ENCODE peak calls at places on chromosomes 12 and 14, in ten cellular contexts. One of them, this sample, is unnamed. For H3K27me3 and H3K4me1, the result is how much of the 10 kb centered on the place peaks cover.

GRCh38 chr12:4031703-4032291 is 158.6 kb upstream of the PARP11 start:
- DNase-seq in HAP-1: no peak
- DNase-seq in tibial artery: peak
- DNase-seq in breast epithelium: peak
- DNase-seq in IMR-90: peak
- DNase-seq in uterus: no peak
- DNase-seq in endodermal cell: peak
- DNase-seq in adipocyte: no peak
- DNase-seq in GM23338: no peak
- DNase-seq in right cardiac atrium: peak
- DNase-seq in this sample: peak

GRCh38 chr14:86481105-86481504 is 951.2 kb downstream of the FLRT2 start:
- DNase-seq in HAP-1: no peak
- DNase-seq in tibial artery: no peak
- DNase-seq in breast epithelium: no peak
- DNase-seq in IMR-90: peak
- DNase-seq in uterus: no peak
- DNase-seq in endodermal cell: no peak
- DNase-seq in adipocyte: peak
- DNase-seq in GM23338: no peak
- DNase-seq in right cardiac atrium: no peak
- DNase-seq in this sample: no peak

GRCh38 chr14:65361920-65362319 is 50.6 kb upstream of the FUT8 start:
- DNase-seq in HAP-1: no peak
- DNase-seq in tibial artery: peak
- DNase-seq in breast epithelium: no peak
- DNase-seq in IMR-90: peak
- DNase-seq in uterus: no peak
- DNase-seq in endodermal cell: no peak
- DNase-seq in adipocyte: peak
- DNase-seq in GM23338: no peak
- DNase-seq in right cardiac atrium: peak
- DNase-seq in this sample: no peak

GRCh38 chr14:36507847-36508417 is 12.1 kb downstream of the NKX2-1 start:
- DNase-seq in HAP-1: no peak
- DNase-seq in tibial artery: no peak
- DNase-seq in breast epithelium: no peak
- DNase-seq in IMR-90: no peak
- DNase-seq in uterus: no peak
- DNase-seq in endodermal cell: no peak
- DNase-seq in adipocyte: no peak
- DNase-seq in GM23338: peak
- DNase-seq in right cardiac atrium: no peak
- DNase-seq in this sample: no peak

GRCh38 chr14:104296388-104297312 is 158.3 kb downstream of the KIF26A start:
- DNase-seq in HAP-1: no peak
- DNase-seq in tibial artery: peak
- DNase-seq in breast epithelium: no peak
- DNase-seq in IMR-90: no peak
- DNase-seq in uterus: no peak
- DNase-seq in endodermal cell: peak
- DNase-seq in adipocyte: no peak
- DNase-seq in GM23338: no peak
- DNase-seq in right cardiac atrium: peak
- DNase-seq in this sample: no peak

GRCh38 chr14:86787782-86788181 is 1205.2 kb downstream of the GALC start:
- DNase-seq in HAP-1: no peak
- DNase-seq in tibial artery: no peak
- DNase-seq in breast epithelium: no peak
- DNase-seq in IMR-90: peak
- DNase-seq in uterus: no peak
- DNase-seq in endodermal cell: no peak
- DNase-seq in adipocyte: peak
- DNase-seq in GM23338: no peak
- DNase-seq in right cardiac atrium: no peak
- DNase-seq in this sample: no peak

GRCh38 chr12:128078311-128078851 is 188.6 kb upstream of the TMEM132C start:
- DNase-seq in HAP-1: no peak
- DNase-seq in tibial artery: no peak
- DNase-seq in breast epithelium: no peak
- DNase-seq in IMR-90: no peak
- DNase-seq in uterus: no peak
- DNase-seq in endodermal cell: no peak
- DNase-seq in adipocyte: peak
- DNase-seq in GM23338: no peak
- DNase-seq in right cardiac atrium: no peak
- DNase-seq in this sample: no peak

GRCh38 chr12:94795520-94795919 is 145.2 kb upstream of the TMCC3 start:
- DNase-seq in HAP-1: no peak
- DNase-seq in tibial artery: no peak
- DNase-seq in breast epithelium: no peak
- DNase-seq in IMR-90: peak
- DNase-seq in uterus: no peak
- DNase-seq in endodermal cell: peak
- DNase-seq in adipocyte: peak
- DNase-seq in GM23338: peak
- DNase-seq in right cardiac atrium: peak
- DNase-seq in this sample: no peak

GRCh38 chr12:31227401-31227981 is 98.5 kb downstream of the SINHCAF start:
- DNase-seq in HAP-1: no peak
- DNase-seq in tibial artery: no peak
- DNase-seq in breast epithelium: no peak
- DNase-seq in IMR-90: no peak
- DNase-seq in uterus: no peak
- DNase-seq in endodermal cell: peak
- DNase-seq in adipocyte: no peak
- DNase-seq in GM23338: no peak
- DNase-seq in right cardiac atrium: no peak
- DNase-seq in this sample: no peak

GRCh38 chr12:70920891-70921290 is 353 bp upstream of the PTPRR start:
- DNase-seq in HAP-1: no peak
- DNase-seq in tibial artery: no peak
- DNase-seq in breast epithelium: no peak
- DNase-seq in IMR-90: no peak
- DNase-seq in uterus: no peak
- DNase-seq in endodermal cell: peak
- DNase-seq in adipocyte: no peak
- DNase-seq in GM23338: peak
- DNase-seq in right cardiac atrium: no peak
- DNase-seq in this sample: no peak

GRCh38 chr12:123962530-123962929 is 10.1 kb downstream of the CCDC92 start:
- DNase-seq in HAP-1: no peak
- DNase-seq in tibial artery: no peak
- DNase-seq in breast epithelium: no peak
- DNase-seq in IMR-90: no peak
- DNase-seq in uterus: no peak
- DNase-seq in endodermal cell: no peak
- DNase-seq in adipocyte: no peak
- DNase-seq in GM23338: no peak
- DNase-seq in right cardiac atrium: no peak
- DNase-seq in this sample: no peak
- H3K27me3 ChIP-seq in HAP-1: under half
- H3K27me3 ChIP-seq in tibial artery: under half
- H3K27me3 ChIP-seq in breast epithelium: under half
- H3K27me3 ChIP-seq in IMR-90: under half
- H3K27me3 ChIP-seq in uterus: under half
- H3K27me3 ChIP-seq in endodermal cell: under half
- H3K27me3 ChIP-seq in adipocyte: under half
- H3K27me3 ChIP-seq in GM23338: half or more
- H3K27me3 ChIP-seq in right cardiac atrium: under half
- H3K27me3 ChIP-seq in this sample: under half

DNA sequence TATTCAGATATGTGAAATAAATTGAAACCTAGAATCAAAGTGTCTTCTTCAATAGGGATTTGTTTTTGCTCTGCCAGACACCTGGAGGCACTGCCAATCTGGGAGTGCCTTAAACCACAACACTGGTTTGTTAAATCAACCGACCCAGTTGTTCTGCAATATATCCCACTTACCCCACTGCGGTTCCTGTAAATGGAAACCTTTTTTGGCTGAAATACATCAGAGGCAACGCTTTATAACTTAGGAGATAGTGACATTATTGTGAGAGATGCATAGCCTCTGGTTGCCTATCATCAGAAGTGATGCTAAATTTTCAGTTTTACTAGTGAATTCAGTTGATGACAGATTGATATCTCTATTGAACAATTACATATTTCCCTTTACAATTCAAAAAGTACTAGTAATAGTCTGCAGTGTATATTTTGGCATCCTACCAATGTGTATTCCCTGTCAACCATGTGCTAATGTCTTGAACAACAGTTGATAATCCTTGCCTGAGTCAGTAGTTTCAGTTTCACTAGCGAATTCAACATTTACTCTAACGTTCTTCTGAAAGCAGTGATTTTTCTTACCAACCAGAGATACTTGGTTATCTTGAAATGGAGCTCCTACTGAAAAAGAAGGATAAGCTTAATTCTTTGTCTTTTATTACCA is 30.5 kb downstream of the PPP2R5C start:
- DNase-seq in HAP-1: no peak
- DNase-seq in tibial artery: no peak
- DNase-seq in breast epithelium: no peak
- DNase-seq in IMR-90: peak
- DNase-seq in uterus: no peak
- DNase-seq in endodermal cell: no peak
- DNase-seq in adipocyte: peak
- DNase-seq in GM23338: no peak
- DNase-seq in right cardiac atrium: no peak
- DNase-seq in this sample: no peak
- H3K4me3 ChIP-seq in HAP-1: no peak
- H3K4me3 ChIP-seq in tibial artery: peak
- H3K4me3 ChIP-seq in breast epithelium: peak
- H3K4me3 ChIP-seq in IMR-90: peak
- H3K4me3 ChIP-seq in uterus: peak
- H3K4me3 ChIP-seq in endodermal cell: no peak
- H3K4me3 ChIP-seq in adipocyte: peak
- H3K4me3 ChIP-seq in GM23338: no peak
- H3K4me3 ChIP-seq in right cardiac atrium: peak
- H3K4me3 ChIP-seq in this sample: peak

GRCh38 chr12:63944586-63945228 is 100.2 kb downstream of the SRGAP1 start:
- DNase-seq in HAP-1: no peak
- DNase-seq in tibial artery: no peak
- DNase-seq in breast epithelium: no peak
- DNase-seq in IMR-90: no peak
- DNase-seq in uterus: no peak
- DNase-seq in endodermal cell: no peak
- DNase-seq in adipocyte: no peak
- DNase-seq in GM23338: no peak
- DNase-seq in right cardiac atrium: no peak
- DNase-seq in this sample: no peak

GRCh38 chr12:63941879-63942278 is 97.4 kb downstream of the SRGAP1 start:
- DNase-seq in HAP-1: no peak
- DNase-seq in tibial artery: no peak
- DNase-seq in breast epithelium: no peak
- DNase-seq in IMR-90: no peak
- DNase-seq in uterus: no peak
- DNase-seq in endodermal cell: no peak
- DNase-seq in adipocyte: no peak
- DNase-seq in GM23338: no peak
- DNase-seq in right cardiac atrium: no peak
- DNase-seq in this sample: no peak

GRCh38 chr12:63942464-63943241 is 98.2 kb downstream of the SRGAP1 start:
- DNase-seq in HAP-1: no peak
- DNase-seq in tibial artery: no peak
- DNase-seq in breast epithelium: no peak
- DNase-seq in IMR-90: no peak
- DNase-seq in uterus: no peak
- DNase-seq in endodermal cell: no peak
- DNase-seq in adipocyte: no peak
- DNase-seq in GM23338: no peak
- DNase-seq in right cardiac atrium: no peak
- DNase-seq in this sample: no peak

GRCh38 chr12:63945777-63946176 is 101.3 kb downstream of the SRGAP1 start:
- DNase-seq in HAP-1: no peak
- DNase-seq in tibial artery: no peak
- DNase-seq in breast epithelium: no peak
- DNase-seq in IMR-90: no peak
- DNase-seq in uterus: no peak
- DNase-seq in endodermal cell: no peak
- DNase-seq in adipocyte: no peak
- DNase-seq in GM23338: no peak
- DNase-seq in right cardiac atrium: no peak
- DNase-seq in this sample: no peak

GRCh38 chr12:63944036-63944579 is 99.6 kb downstream of the SRGAP1 start:
- DNase-seq in HAP-1: no peak
- DNase-seq in tibial artery: no peak
- DNase-seq in breast epithelium: no peak
- DNase-seq in IMR-90: no peak
- DNase-seq in uterus: no peak
- DNase-seq in endodermal cell: no peak
- DNase-seq in adipocyte: no peak
- DNase-seq in GM23338: no peak
- DNase-seq in right cardiac atrium: no peak
- DNase-seq in this sample: no peak
- H3K4me1 ChIP-seq in HAP-1: under half
- H3K4me1 ChIP-seq in tibial artery: under half
- H3K4me1 ChIP-seq in breast epithelium: under half
- H3K4me1 ChIP-seq in IMR-90: under half
- H3K4me1 ChIP-seq in uterus: under half
- H3K4me1 ChIP-seq in endodermal cell: under half
- H3K4me1 ChIP-seq in adipocyte: under half
- H3K4me1 ChIP-seq in GM23338: under half
- H3K4me1 ChIP-seq in right cardiac atrium: under half
- H3K4me1 ChIP-seq in this sample: under half

GRCh38 chr14:24078146-24078545 is 6.8 kb downstream of the CPNE6 start:
- DNase-seq in HAP-1: no peak
- DNase-seq in tibial artery: no peak
- DNase-seq in breast epithelium: no peak
- DNase-seq in IMR-90: no peak
- DNase-seq in uterus: no peak
- DNase-seq in endodermal cell: no peak
- DNase-seq in adipocyte: no peak
- DNase-seq in GM23338: no peak
- DNase-seq in right cardiac atrium: no peak
- DNase-seq in this sample: no peak

GRCh38 chr14:24081739-24082204 is 10.4 kb downstream of the CPNE6 start:
- DNase-seq in HAP-1: no peak
- DNase-seq in tibial artery: no peak
- DNase-seq in breast epithelium: no peak
- DNase-seq in IMR-90: no peak
- DNase-seq in uterus: no peak
- DNase-seq in endodermal cell: no peak
- DNase-seq in adipocyte: no peak
- DNase-seq in GM23338: no peak
- DNase-seq in right cardiac atrium: no peak
- DNase-seq in this sample: no peak

GRCh38 chr14:24079521-24080141 is 8.3 kb downstream of the CPNE6 start:
- DNase-seq in HAP-1: no peak
- DNase-seq in tibial artery: no peak
- DNase-seq in breast epithelium: no peak
- DNase-seq in IMR-90: no peak
- DNase-seq in uterus: no peak
- DNase-seq in endodermal cell: peak
- DNase-seq in adipocyte: no peak
- DNase-seq in GM23338: peak
- DNase-seq in right cardiac atrium: no peak
- DNase-seq in this sample: peak

GRCh38 chr14:24080888-24081738 is 9.8 kb downstream of the CPNE6 start:
- DNase-seq in HAP-1: peak
- DNase-seq in tibial artery: no peak
- DNase-seq in breast epithelium: no peak
- DNase-seq in IMR-90: no peak
- DNase-seq in uterus: peak
- DNase-seq in endodermal cell: peak
- DNase-seq in adipocyte: peak
- DNase-seq in GM23338: peak
- DNase-seq in right cardiac atrium: peak
- DNase-seq in this sample: peak

GRCh38 chr14:24080142-24080530 is 8.8 kb downstream of the CPNE6 start:
- DNase-seq in HAP-1: no peak
- DNase-seq in tibial artery: no peak
- DNase-seq in breast epithelium: no peak
- DNase-seq in IMR-90: no peak
- DNase-seq in uterus: no peak
- DNase-seq in endodermal cell: no peak
- DNase-seq in adipocyte: no peak
- DNase-seq in GM23338: no peak
- DNase-seq in right cardiac atrium: no peak
- DNase-seq in this sample: peak
- H3K27me3 ChIP-seq in HAP-1: under half
- H3K27me3 ChIP-seq in tibial artery: under half
- H3K27me3 ChIP-seq in breast epithelium: under half
- H3K27me3 ChIP-seq in IMR-90: half or more
- H3K27me3 ChIP-seq in uterus: under half
- H3K27me3 ChIP-seq in endodermal cell: half or more
- H3K27me3 ChIP-seq in adipocyte: half or more
- H3K27me3 ChIP-seq in GM23338: under half
- H3K27me3 ChIP-seq in right cardiac atrium: under half
- H3K27me3 ChIP-seq in this sample: under half

This sample was measured in left lung.